ENCODE peak calls at places on chromosomes 11 and 22, in four cellular contexts. B, C, X and K are unnamed samples.

GRCh38 chr11:30583505-30584280 is 2.5 kb downstream of the MPPED2 start:
- DNase-seq in B (no peak), C (no peak), X (no peak), K (no peak)

GRCh38 chr11:131771471-131771870 is 401.1 kb downstream of the NTM start:
- DNase-seq in B (no peak), C (no peak), X (no peak), K (no peak)

GRCh38 chr11:130765369-130765768 is 150.9 kb downstream of the SNX19 start:
- DNase-seq in B (no peak), C (no peak), X (no peak), K (no peak)

GRCh38 chr11:74388678-74389327 is 9.4 kb downstream of the PGM2L1 start:
- DNase-seq in B (peak), C (peak), X (peak), K (peak)

GRCh38 chr11:117833401-117833891 is 8.9 kb upstream of the FXYD2 start:
- DNase-seq in B (no peak), C (no peak), X (no peak), K (no peak)

GRCh38 chr11:132064987-132065620 is 694.7 kb downstream of the NTM start:
- DNase-seq in B (no peak), C (no peak), X (no peak), K (no peak)

GRCh38 chr11:2669926-2670469 is 29.8 kb downstream of the KCNQ1OT1 start:
- DNase-seq in B (no peak), C (no peak), X (no peak), K (no peak)

GRCh38 chr22:21080435-21081137 is 34.8 kb downstream of the LRRC74B start:
- DNase-seq in B (no peak), C (no peak), X (no peak), K (no peak)

GRCh38 chr11:14373941-14374646 is 15.1 kb upstream of the RRAS2 start:
- DNase-seq in B (no peak), C (no peak), X (no peak), K (peak)

GRCh38 chr11:78147807-78148206 is 8.4 kb upstream of the ALG8 start:
- DNase-seq in B (no peak), C (no peak), X (no peak), K (no peak)

GRCh38 chr11:62602141-62603071 is 741 bp upstream of the MTA2 start:
- DNase-seq in B (peak), C (peak), X (no peak), K (no peak)

GRCh38 chr22:44031111-44031963 is 7.2 kb downstream of the PARVB start:
- DNase-seq in B (no peak), C (no peak), X (no peak), K (no peak)

GRCh38 chr11:118047749-118048148 is 29.1 kb upstream of the TMPRSS4 start:
- DNase-seq in B (no peak), C (no peak), X (no peak), K (no peak)

GRCh38 chr11:119572481-119573424 is 149.8 kb upstream of the THY1 start:
- DNase-seq in B (no peak), C (no peak), X (no peak), K (no peak)

GRCh38 chr11:59368238-59369022 is 9.7 kb downstream of the OR5AN1 start:
- DNase-seq in B (no peak), C (no peak), X (no peak), K (no peak)

GRCh38 chr11:96361778-96362177 is 18.8 kb upstream of the MAML2 start:
- DNase-seq in B (no peak), C (no peak), X (no peak), K (no peak)

GRCh38 chr11:30346068-30346688 is 23.3 kb downstream of the ARL14EP start:
- DNase-seq in B (peak), C (peak), X (no peak), K (peak)

GRCh38 chr22:47609653-47610052 is 847.2 kb downstream of the TBC1D22A start:
- DNase-seq in B (no peak), C (no peak), X (no peak), K (no peak)

GRCh38 chr22:50678651-50679521 is 6.3 kb downstream of the SHANK3 start:
- DNase-seq in B (no peak), C (no peak), X (no peak), K (no peak)

GRCh38 chr11:131666006-131666405 is 295.6 kb downstream of the NTM start:
- DNase-seq in B (no peak), C (no peak), X (no peak), K (no peak)

GRCh38 chr11:79243412-79244174 is 197.2 kb downstream of the TENM4 start:
- DNase-seq in B (no peak), C (no peak), X (no peak), K (no peak)

GRCh38 chr11:128695539-128696221 is 1.8 kb downstream of the FLI1 start:
- DNase-seq in B (no peak), C (no peak), X (no peak), K (no peak)
- TF ChIP-seq FOXK2 in B (no peak), C (no peak), X (no peak), K (no peak)

DNA sequence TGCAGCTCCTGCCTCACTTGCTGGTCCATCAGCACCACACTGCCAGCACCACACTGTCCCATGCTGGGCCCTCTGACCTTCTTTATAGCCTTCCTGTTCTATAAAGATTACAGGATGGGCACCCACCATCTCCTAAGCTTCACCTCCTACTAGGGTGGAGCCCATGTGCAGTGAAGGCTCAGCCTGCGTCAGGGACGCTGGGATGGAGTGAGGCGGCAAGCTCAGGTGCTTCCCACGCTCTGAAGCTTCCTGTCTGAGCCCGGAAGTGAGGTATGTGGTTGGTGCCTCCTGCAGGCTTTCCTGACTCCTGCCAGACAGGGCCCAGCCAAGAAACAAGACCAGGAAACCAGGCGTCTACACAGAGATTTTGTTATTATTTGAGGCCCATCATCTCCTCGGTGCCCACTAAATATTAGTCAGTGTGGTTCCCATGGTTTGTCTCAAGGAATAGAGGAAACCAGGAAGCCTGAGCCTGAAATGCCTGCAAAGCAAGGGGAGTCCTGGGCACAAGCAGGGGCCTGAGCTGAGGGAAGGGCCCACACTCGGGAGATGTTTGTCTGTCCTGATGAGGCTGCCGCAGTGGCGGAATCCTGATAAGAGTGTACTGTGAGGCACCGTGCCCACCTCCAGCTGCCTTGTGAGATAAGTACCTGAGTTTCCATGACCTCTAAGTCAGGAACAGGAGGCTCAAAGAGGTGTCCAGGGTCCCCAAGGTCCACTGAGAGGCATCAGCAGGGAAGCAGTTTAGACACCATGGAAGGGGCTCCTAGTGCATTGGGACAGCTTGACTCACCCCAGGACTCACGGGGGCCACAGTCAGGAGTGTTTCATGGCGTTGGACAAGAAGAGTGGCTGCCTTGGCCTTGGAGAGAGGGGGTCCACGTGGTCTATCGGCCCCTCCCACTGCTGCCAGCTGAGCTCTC is 22.0 kb downstream of the RSPH14 start:
- DNase-seq in B (peak), C (no peak), X (no peak), K (no peak)
- TF ChIP-seq FOXK2 in B (no peak), C (no peak), X (no peak), K (no peak)

GRCh38 chr11:18939314-18939713 is at the start of gene MRGPRX1:
- DNase-seq in B (no peak), C (no peak), X (no peak), K (no peak)

GRCh38 chr11:18934195-18934808 is 4.9 kb downstream of the MRGPRX1 start:
- DNase-seq in B (no peak), C (no peak), X (no peak), K (no peak)

DNA sequence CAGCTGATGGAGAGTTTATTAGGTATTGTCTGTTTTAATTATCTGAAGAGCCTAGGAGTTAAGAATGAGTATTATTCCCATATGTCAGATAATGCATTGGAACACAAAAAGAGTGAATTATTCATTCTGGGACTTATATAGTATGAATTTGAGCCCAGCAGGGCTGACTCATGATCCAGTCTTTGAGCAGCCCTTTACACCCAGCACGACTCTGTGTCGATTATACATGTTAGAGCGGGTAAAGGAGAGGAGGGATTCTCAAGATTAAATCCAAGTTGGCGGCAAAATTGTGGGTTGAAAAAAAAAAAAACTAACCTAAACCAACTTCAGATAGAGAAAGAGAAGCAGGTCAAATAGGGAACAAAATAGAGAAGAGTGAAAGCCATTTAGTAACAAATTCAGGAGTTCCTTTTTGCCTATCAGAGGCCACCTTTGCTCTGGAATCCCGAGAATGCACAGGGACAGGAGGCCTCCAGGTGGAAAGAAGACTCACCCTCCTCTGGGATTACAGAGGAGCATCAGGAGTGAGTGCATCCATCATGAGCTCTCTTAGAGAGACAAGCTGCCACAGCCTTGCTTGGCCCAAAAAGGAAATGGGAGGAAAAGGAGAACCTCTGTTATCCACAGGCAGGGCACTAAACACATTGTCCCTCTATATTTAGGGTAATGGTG is 3.1 kb downstream of the MRGPRX1 start:
- DNase-seq in B (no peak), C (no peak), X (no peak), K (no peak)
- TF ChIP-seq FOXK2 in B (no peak), C (no peak), X (no peak), K (no peak)

DNA sequence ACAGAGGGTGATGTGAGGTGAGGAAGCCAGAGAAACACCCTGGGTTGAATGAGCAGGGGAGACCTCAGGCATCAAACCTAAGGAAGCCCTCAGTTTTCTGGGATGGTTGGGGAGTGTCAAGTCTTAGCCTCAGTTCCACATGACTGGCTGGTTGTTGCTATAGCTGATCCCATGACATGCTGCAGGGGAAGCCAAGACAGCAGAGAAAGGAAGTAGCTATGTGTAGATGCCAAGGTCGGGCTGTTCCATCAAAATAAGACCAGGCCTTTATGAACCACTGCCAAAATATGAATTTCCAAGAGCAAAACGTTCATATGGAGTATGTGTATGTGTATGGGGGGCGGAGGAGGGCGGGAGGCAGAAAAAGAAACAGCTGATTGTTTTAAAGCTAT is 11.6 kb downstream of the CD59 start:
- DNase-seq in B (no peak), C (no peak), X (no peak), K (no peak)
- TF ChIP-seq FOXK2 in B (no peak), C (no peak), X (no peak), K (no peak)